ENCODE peak calls at places on chromosome 9, in four cellular contexts. C is IMR-90, T is A549, W is HepG2. M is an unnamed sample.

GRCh38 chr9:4550777-4551476 is 60.7 kb downstream of the SLC1A1 start:
- DNase-seq in W (no peak), C (peak), T (no peak), M (no peak)

GRCh38 chr9:89497978-89498844 is at the start of gene SEMA4D:
- DNase-seq in C (peak), W (no peak), T (peak), M (peak)

GRCh38 chr9:88989961-88990570 is 1.2 kb upstream of the S1PR3 start:
- DNase-seq in C (no peak), W (no peak), T (no peak), M (no peak)

GRCh38 chr9:20526500-20527319 is 95.6 kb downstream of the MLLT3 start:
- DNase-seq in T (no peak), W (peak), C (peak), M (no peak)

GRCh38 chr9:78406933-78407332 is 110.0 kb downstream of the PSAT1 start:
- DNase-seq in W (peak), T (no peak), C (no peak), M (no peak)

GRCh38 chr9:35882265-35882848 is 12.2 kb upstream of the OR13J1 start:
- DNase-seq in C (peak), T (peak), W (peak), M (peak)

GRCh38 chr9:82356131-82356530 is 367.6 kb downstream of the SPATA31D1 start:
- DNase-seq in C (no peak), T (no peak), W (no peak), M (no peak)

GRCh38 chr9:93814561-93814960 is 140.6 kb downstream of the BARX1 start:
- DNase-seq in C (no peak), W (no peak), T (no peak), M (no peak)

GRCh38 chr9:36962721-36963120 is 71.3 kb downstream of the PAX5 start:
- DNase-seq in W (no peak), T (no peak), C (no peak), M (no peak)

GRCh38 chr9:107242073-107243063 is 40.7 kb upstream of the RAD23B start:
- DNase-seq in C (peak), T (no peak), W (no peak), M (no peak)

GRCh38 chr9:74804018-74804385 is 83.7 kb downstream of the TRPM6 start:
- DNase-seq in C (no peak), W (no peak), T (peak), M (no peak)

GRCh38 chr9:32928145-32928763 is 73.2 kb downstream of the APTX start:
- DNase-seq in W (no peak), T (no peak), C (peak), M (peak)

GRCh38 chr9:85178486-85178885 is 509.0 kb downstream of the NTRK2 start:
- DNase-seq in C (no peak), W (no peak), T (no peak), M (no peak)

GRCh38 chr9:130833324-130833990 is 1.6 kb upstream of the ABL1 start:
- DNase-seq in T (no peak), C (peak), W (no peak), M (no peak)

DNA sequence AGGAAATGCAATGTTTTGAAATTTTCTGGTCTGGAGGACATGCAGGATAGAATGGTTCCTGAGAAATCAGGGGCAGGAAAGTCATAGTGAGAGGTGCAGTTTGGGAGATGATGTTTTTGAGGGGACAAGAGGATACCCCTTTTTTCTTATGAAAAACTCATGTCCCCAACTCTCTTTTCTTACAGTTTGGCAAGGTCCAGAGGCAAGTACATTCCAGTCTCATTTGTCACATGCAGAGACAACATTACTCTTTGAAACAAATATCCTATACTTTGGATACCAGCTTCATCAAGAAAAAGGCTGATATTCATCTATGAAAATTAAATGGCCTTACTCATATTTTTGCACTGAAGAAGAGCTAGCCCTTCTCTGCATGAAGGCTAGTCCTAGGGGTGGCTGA is 48.2 kb downstream of the EQTN start:
- DNase-seq in C (peak), T (no peak), W (no peak), M (no peak)
- TF ChIP-seq MAZ in C (no peak), T (no peak), W (no peak), M (no peak)

GRCh38 chr9:38316166-38316765 is 76.2 kb upstream of the ALDH1B1 start:
- DNase-seq in W (no peak), C (no peak), T (no peak), M (no peak)
- TF ChIP-seq MAZ in W (no peak), C (no peak), T (no peak), M (no peak)

GRCh38 chr9:129340427-129341196 is 162.6 kb upstream of the IER5L start:
- DNase-seq in W (no peak), C (no peak), T (no peak), M (no peak)
- TF ChIP-seq MAZ in W (no peak), C (no peak), T (no peak), M (no peak)

GRCh38 chr9:96486351-96487029 is 36.5 kb downstream of the HABP4 start:
- DNase-seq in C (peak), T (no peak), W (no peak), M (no peak)
- TF ChIP-seq MAZ in C (no peak), T (no peak), W (no peak), M (no peak)

DNA sequence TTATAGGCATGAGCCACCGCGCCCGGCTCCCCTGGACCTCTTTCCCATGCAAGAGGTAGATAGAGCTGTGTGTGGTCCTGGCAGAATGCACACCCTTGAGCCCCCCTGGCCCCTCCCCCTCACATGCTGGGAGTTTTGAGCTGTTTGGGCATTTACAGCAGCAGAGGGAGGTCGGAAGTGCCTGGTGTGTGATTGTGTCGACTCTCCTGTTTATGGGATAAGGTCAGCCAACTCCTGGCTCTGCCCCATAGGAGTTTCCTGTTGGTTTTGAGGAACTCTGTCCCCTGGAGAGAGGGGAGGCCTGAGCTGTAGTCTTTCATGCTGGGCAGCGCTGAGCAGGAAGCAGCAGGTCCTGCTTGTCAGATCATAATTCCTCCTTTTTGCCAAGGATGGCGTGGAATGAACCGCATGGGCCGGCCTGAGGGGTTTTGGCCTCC is 6.0 kb downstream of the LRRC8A start:
- DNase-seq in C (no peak), W (no peak), T (no peak), M (no peak)
- TF ChIP-seq MAZ in C (no peak), W (no peak), T (no peak), M (no peak)

GRCh38 chr9:113538646-113539430 is 75.3 kb downstream of the RGS3 start:
- DNase-seq in W (no peak), C (no peak), T (no peak), M (no peak)

GRCh38 chr9:113538131-113538530 is 74.6 kb downstream of the RGS3 start:
- DNase-seq in T (no peak), C (no peak), W (no peak), M (no peak)

GRCh38 chr9:113536483-113537226 is 73.1 kb downstream of the RGS3 start:
- DNase-seq in T (no peak), W (no peak), C (no peak), M (peak)

GRCh38 chr9:113536166-113536482 is 72.6 kb downstream of the RGS3 start:
- DNase-seq in T (no peak), W (no peak), C (no peak), M (no peak)

GRCh38 chr9:113537227-113537810 is 73.8 kb downstream of the RGS3 start:
- DNase-seq in C (no peak), T (no peak), W (no peak), M (no peak)
- TF ChIP-seq MAZ in C (no peak), T (no peak), W (no peak), M (no peak)

GRCh38 chr9:112339886-112340285 is 6.5 kb upstream of the PTBP3 start:
- DNase-seq in T (no peak), W (no peak), C (no peak), M (no peak)

GRCh38 chr9:112337547-112337946 is 4.1 kb upstream of the PTBP3 start:
- DNase-seq in W (peak), C (no peak), T (no peak), M (no peak)

GRCh38 chr9:112341741-112342140 is 8.3 kb upstream of the PTBP3 start:
- DNase-seq in T (no peak), C (peak), W (peak), M (no peak)

GRCh38 chr9:112334319-112334828 is 955 bp upstream of the PTBP3 start:
- DNase-seq in W (peak), C (peak), T (no peak), M (peak)

GRCh38 chr9:112338561-112338960 is 5.1 kb upstream of the PTBP3 start:
- DNase-seq in T (peak), W (no peak), C (peak), M (no peak)
- TF ChIP-seq MAZ in T (no peak), W (no peak), C (no peak), M (no peak)

DNA sequence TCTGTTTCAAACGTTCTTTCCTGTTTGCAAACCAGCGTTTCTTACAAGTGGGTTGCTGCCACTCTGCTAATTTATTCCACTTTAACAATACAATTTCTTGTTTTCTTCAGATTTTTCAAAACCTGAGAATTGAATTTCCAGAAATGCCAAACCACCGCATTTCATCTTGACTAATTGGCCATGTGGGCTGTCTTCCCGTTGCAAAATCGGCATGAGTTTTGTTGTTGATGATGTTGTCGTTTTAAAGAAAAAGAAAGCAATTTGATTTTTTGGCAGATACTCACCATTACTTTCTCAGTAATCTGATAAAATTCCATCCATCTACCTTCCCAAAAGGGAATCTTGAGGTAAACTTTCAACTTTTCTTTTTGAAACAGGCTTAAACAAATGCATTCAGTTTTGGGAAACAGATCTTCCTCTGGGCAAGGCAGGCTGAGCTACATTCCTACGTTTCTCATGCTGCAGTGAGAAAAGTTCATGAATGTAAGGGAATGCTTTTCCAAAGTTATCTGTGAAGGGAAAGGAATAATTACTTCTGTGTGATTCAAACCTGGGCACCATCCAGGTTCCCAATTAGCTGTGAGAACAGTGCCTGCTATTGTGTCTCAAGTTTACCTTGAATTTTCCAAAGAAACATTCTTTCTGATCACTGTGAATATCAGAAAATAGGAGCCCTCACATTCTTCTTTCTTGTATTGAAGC is 100.6 kb upstream of the TUT7 start:
- DNase-seq in C (peak), T (no peak), W (no peak), M (no peak)
- TF ChIP-seq MAZ in C (no peak), T (no peak), W (no peak), M (no peak)

GRCh38 chr9:137294091-137294683 is 7.9 kb downstream of the NRARP start:
- DNase-seq in W (peak), C (peak), T (peak), M (peak)

GRCh38 chr9:137297060-137297664 is 4.9 kb downstream of the NRARP start:
- DNase-seq in W (no peak), T (no peak), C (no peak), M (no peak)

GRCh38 chr9:137294684-137295312 is 7.3 kb downstream of the NRARP start:
- DNase-seq in T (no peak), W (no peak), C (peak), M (no peak)

GRCh38 chr9:137296214-137297059 is 5.6 kb downstream of the NRARP start:
- DNase-seq in C (peak), T (no peak), W (no peak), M (no peak)

DNA sequence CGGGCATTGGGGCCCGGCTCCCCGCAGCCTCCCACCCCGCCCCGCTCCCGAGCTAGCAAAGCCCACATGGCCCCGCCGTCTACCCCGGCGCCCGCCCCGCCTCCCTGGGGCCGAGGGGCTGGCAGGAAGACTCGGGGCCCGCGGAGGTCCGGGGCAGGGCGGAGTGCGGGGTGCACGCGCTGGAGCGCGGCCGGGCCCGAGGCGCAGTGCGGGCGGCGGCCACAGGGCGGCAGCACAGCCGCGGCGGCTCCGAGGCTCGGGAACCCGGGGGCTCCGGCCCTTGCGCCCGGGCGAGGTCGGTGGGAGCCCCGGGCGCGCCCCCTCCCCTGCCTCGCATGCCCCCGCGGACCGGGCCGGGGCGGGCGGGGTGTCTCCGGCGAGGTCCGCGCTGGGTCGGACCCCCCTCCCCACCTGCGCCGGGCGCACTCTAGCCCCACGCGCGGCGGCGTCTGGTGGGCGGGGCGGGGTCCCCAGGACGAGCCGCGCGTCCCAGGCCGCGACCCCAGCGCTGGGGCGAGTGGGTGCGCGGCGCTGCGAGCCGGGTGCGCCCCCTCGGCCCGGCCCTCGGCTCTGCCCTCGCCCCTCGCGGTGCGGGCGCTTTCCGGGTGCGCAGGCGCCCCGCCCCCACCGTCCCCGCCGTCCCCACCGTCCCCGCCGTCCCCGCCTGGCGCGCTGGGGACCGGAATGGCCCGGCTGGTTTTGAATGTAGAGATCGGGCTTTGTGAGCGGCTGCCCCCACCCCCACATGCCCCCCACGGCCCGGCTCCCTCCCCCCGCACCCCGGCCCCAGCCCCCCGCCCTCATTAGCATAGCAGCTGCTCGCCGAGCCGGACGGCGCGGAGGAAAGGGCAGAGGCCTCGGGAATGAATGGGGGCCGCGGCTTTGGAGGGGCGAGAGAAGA is 6.5 kb downstream of the NRARP start:
- DNase-seq in C (no peak), W (no peak), T (peak), M (peak)
- TF ChIP-seq MAZ in C (peak), W (no peak), T (no peak), M (no peak)

DNA sequence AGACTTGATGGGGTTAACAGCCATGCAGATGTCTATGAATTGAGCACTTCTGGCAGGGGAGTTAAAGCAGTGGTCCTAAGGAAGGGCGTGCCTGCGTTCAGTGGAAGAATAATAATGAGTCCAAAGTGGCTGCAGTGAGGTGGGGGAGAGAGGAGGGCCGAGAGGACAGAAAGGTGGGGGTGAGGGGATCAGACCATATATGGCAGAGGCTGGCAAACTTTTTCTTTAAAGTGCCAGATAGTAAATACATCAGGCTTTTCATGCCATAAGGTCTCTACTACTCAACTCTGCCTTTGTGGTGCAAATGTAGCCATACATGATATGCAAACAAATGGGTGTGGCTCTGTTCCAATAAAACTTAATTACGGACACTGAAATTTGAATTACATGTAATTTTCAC is 77.1 kb downstream of the STRBP start:
- DNase-seq in W (no peak), T (no peak), C (no peak), M (no peak)
- TF ChIP-seq MAZ in W (no peak), T (no peak), C (no peak), M (no peak)

M was measured in K562.